ENCODE peak calls at places on chromosomes 5 and 9, in six cellular contexts. M is AG10803, B is cardiac fibroblast, E is lower leg skin, V is RWPE1, L is neural progenitor cell. Z is an unnamed sample.
A peak's percentile ranks its signal among the peaks of the same experiment; 100 is the strongest.

GRCh38 chr5:180090769-180091546 is 19.4 kb upstream of the RNF130 start:
- DNase-seq in E (no peak), B (peak; percentile 41), L (peak; percentile 78), M (peak; percentile 29), V (no peak), Z (peak; percentile 31)

GRCh38 chr9:22446950-22447606 is 454 bp downstream of the DMRTA1 start:
- DNase-seq in B (peak; percentile 24), L (peak; percentile 82), E (no peak), V (peak; percentile 44), M (peak; percentile 14), Z (peak; percentile 72)

GRCh38 chr5:129807162-129807814 is 59.4 kb downstream of the MINAR2 start:
- DNase-seq in L (no peak), M (no peak), E (no peak), V (peak; percentile 47), B (no peak), Z (no peak)

GRCh38 chr5:133995341-133995740 is 9.4 kb downstream of the VDAC1 start:
- DNase-seq in V (no peak), E (no peak), M (no peak), L (no peak), B (no peak), Z (no peak)

GRCh38 chr9:97307091-97307490 is 368 bp upstream of the CCDC180 start:
- DNase-seq in B (peak; percentile 78), V (peak; percentile 54), L (peak; percentile 97), M (peak; percentile 30), E (peak; percentile 36), Z (peak; percentile 75)

GRCh38 chr5:91668261-91668660 is 285.1 kb upstream of the ARRDC3 start:
- DNase-seq in L (no peak), B (no peak), M (no peak), E (no peak), V (no peak), Z (no peak)

GRCh38 chr5:96896285-96896711 is 20.0 kb downstream of the ERAP2 start:
- DNase-seq in M (no peak), E (no peak), V (no peak), L (no peak), B (no peak), Z (no peak)

GRCh38 chr9:132582276-132582785 is at the start of gene BARHL1:
- DNase-seq in L (no peak), B (no peak), V (no peak), E (no peak), M (no peak), Z (no peak)

GRCh38 chr9:3775968-3776367 is 250.2 kb upstream of the RFX3 start:
- DNase-seq in M (peak; percentile 15), E (no peak), B (peak; percentile 14), L (no peak), V (no peak), Z (no peak)

GRCh38 chr5:148070621-148071020 is 6.8 kb downstream of the SPINK5 start:
- DNase-seq in M (no peak), B (no peak), L (peak; percentile 4), V (no peak), E (no peak), Z (no peak)

GRCh38 chr9:22041329-22041728 is 32.2 kb upstream of the CDKN2B start:
- DNase-seq in E (no peak), M (no peak), B (no peak), L (no peak), V (no peak), Z (no peak)

GRCh38 chr9:116978155-116978554 is 291.1 kb downstream of the TRIM32 start:
- DNase-seq in B (no peak), L (no peak), V (peak; percentile 77), M (no peak), E (no peak), Z (no peak)

GRCh38 chr9:133118568-133118967 is 2.5 kb downstream of the RALGDS start:
- DNase-seq in L (no peak), M (no peak), V (no peak), E (no peak), B (no peak), Z (no peak)

GRCh38 chr9:110133608-110134214 is 74.2 kb downstream of the C9orf152 start:
- DNase-seq in E (no peak), B (peak; percentile 56), V (peak; percentile 93), M (peak; percentile 25), L (no peak), Z (no peak)

GRCh38 chr9:15069106-15069505 is 158.9 kb upstream of the FREM1 start:
- DNase-seq in B (no peak), L (no peak), E (no peak), M (no peak), V (no peak), Z (no peak)

GRCh38 chr9:135075234-135076142 is 12.0 kb upstream of the OLFM1 start:
- DNase-seq in L (peak; percentile 80), M (peak; percentile 50), B (peak; percentile 16), E (no peak), V (peak; percentile 32), Z (peak; percentile 48)

GRCh38 chr5:149644629-149645028 is 63.3 kb downstream of the ARHGEF37 start:
- DNase-seq in L (no peak), E (no peak), V (no peak), B (no peak), M (no peak), Z (no peak)

GRCh38 chr5:149002053-149002452 is 60.8 kb downstream of the SH3TC2 start:
- DNase-seq in M (peak; percentile 98), B (peak; percentile 95), E (no peak), L (peak; percentile 68), V (peak; percentile 86), Z (no peak)

GRCh38 chr5:179307931-179308471 is 37.3 kb downstream of the ADAMTS2 start:
- DNase-seq in L (no peak), B (no peak), M (no peak), V (no peak), E (no peak), Z (no peak)

GRCh38 chr9:90141723-90142122 is 500.9 kb downstream of the DIRAS2 start:
- DNase-seq in M (peak; percentile 22), V (peak; percentile 35), B (peak; percentile 36), L (peak; percentile 38), E (no peak), Z (no peak)

GRCh38 chr9:18826248-18826647 is 206.8 kb downstream of the SAXO1 start:
- DNase-seq in V (no peak), B (no peak), L (peak; percentile 23), E (no peak), M (no peak), Z (no peak)

GRCh38 chr5:157108961-157109360 is at the start of gene HAVCR2:
- DNase-seq in E (peak; percentile 50), B (no peak), M (no peak), L (no peak), V (no peak), Z (no peak)

GRCh38 chr9:14326264-14326826 is 12.4 kb upstream of the NFIB start:
- DNase-seq in E (no peak), M (peak; percentile 47), V (no peak), B (peak; percentile 55), L (no peak), Z (no peak)

GRCh38 chr5:58153255-58153654 is 306.6 kb downstream of the PLK2 start:
- DNase-seq in M (no peak), E (no peak), B (no peak), V (no peak), L (no peak), Z (no peak)

GRCh38 chr9:130866474-130866965 is 30.1 kb downstream of the QRFP start:
- DNase-seq in M (peak; percentile 86), L (peak; percentile 92), V (peak; percentile 90), E (peak; percentile 45), B (peak; percentile 93), Z (peak; percentile 85)

GRCh38 chr5:145543968-145544367 is 291.2 kb downstream of the PRELID2 start:
- DNase-seq in M (no peak), L (no peak), B (no peak), V (no peak), E (no peak), Z (no peak)

GRCh38 chr5:67190443-67190842 is 6.2 kb downstream of the CD180 start:
- DNase-seq in V (no peak), E (no peak), M (no peak), B (no peak), L (no peak), Z (no peak)

GRCh38 chr5:137632716-137633115 is 103.2 kb downstream of the KLHL3 start:
- DNase-seq in M (no peak), V (no peak), E (no peak), B (no peak), L (no peak), Z (no peak)

GRCh38 chr5:14859980-14860379 is 11.6 kb downstream of the ANKH start:
- DNase-seq in M (no peak), E (peak; percentile 24), B (no peak), L (no peak), V (no peak), Z (no peak)

GRCh38 chr5:89123607-89124006 is 240.6 kb upstream of the MEF2C start:
- DNase-seq in M (no peak), E (no peak), B (no peak), V (no peak), L (no peak), Z (no peak)
- TF ChIP-seq CTCF in M (no peak), E (no peak), B (no peak), V (no peak), L (no peak), Z (no peak)

DNA sequence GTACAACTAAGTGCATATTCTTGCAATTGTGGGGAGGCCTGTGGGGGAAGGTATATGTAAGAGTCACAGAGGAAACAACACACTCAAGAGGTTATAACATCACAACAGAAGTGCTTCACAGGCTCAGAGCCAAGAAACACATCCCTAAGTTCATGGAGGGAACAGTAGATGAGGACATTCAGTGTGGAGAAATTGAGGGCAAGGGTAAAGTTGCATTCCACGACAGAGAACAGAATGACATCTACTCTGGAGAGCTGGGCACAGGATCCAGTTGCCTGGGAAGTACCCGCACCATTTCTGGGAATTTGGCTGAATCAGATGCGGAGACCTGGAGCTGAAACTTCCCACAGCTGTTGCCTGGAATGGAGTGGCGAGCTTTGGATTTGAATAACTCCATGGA is 197.2 kb downstream of the NXNL2 start:
- DNase-seq in M (no peak), E (no peak), L (no peak), B (peak; percentile 94), V (no peak), Z (no peak)
- TF ChIP-seq CTCF in M (no peak), E (no peak), L (no peak), B (no peak), V (no peak), Z (no peak)

GRCh38 chr5:10522224-10522611 is 41.7 kb upstream of the ANKRD33B start:
- DNase-seq in M (no peak), V (no peak), E (no peak), B (no peak), L (no peak), Z (no peak)

GRCh38 chr5:10524376-10525123 is 39.3 kb upstream of the ANKRD33B start:
- DNase-seq in M (peak; percentile 100), E (peak; percentile 65), B (peak; percentile 60), V (no peak), L (no peak), Z (no peak)

GRCh38 chr5:10520716-10521115 is 43.2 kb upstream of the ANKRD33B start:
- DNase-seq in E (no peak), V (no peak), L (no peak), M (peak; percentile 62), B (peak; percentile 55), Z (no peak)

GRCh38 chr5:10519729-10520128 is 44.1 kb upstream of the ANKRD33B start:
- DNase-seq in M (no peak), L (no peak), E (no peak), B (no peak), V (no peak), Z (no peak)

GRCh38 chr5:10521466-10522223 is 42.2 kb upstream of the ANKRD33B start:
- DNase-seq in V (no peak), E (no peak), M (no peak), L (no peak), B (no peak), Z (no peak)
- TF ChIP-seq CTCF in V (no peak), E (no peak), M (peak; percentile 37), L (peak; percentile 46), B (peak; percentile 63), Z (peak; percentile 54)

GRCh38 chr9:36400332-36401178 is 486 bp upstream of the RNF38 start:
- DNase-seq in E (peak; percentile 81), V (peak; percentile 99), M (peak; percentile 80), B (peak; percentile 86), L (peak; percentile 96), Z (peak; percentile 90)
- TF ChIP-seq CTCF in E (no peak), V (no peak), M (no peak), B (no peak), L (peak; percentile 15), Z (no peak)

Z was measured in endothelial cell.